ENCODE peak calls at places on chromosome 3, in four cellular contexts. V is K562, O is HepG2, T is GM12878. D is an unnamed sample.
A peak's percentile ranks its signal among the peaks of the same experiment; 100 is the strongest.

GRCh38 chr3:46559030-46559704 is 6.9 kb downstream of the LRRC2 start:
- DNase-seq in V (no peak), O (no peak), T (no peak), D (no peak)

GRCh38 chr3:8663177-8664061 is 18.8 kb upstream of the SSUH2 start:
- DNase-seq in V (peak; percentile 89), O (peak; percentile 95), T (peak; percentile 36), D (peak; percentile 94)

GRCh38 chr3:12400795-12401194 is 83.5 kb upstream of the TSEN2 start:
- DNase-seq in V (no peak), O (no peak), T (no peak), D (no peak)

GRCh38 chr3:127455541-127456450 is 134.7 kb downstream of the TPRA1 start:
- DNase-seq in V (peak; percentile 81), O (peak; percentile 41), T (no peak), D (peak; percentile 97)

GRCh38 chr3:184738982-184739381 is 27.1 kb upstream of the MAGEF1 start:
- DNase-seq in V (no peak), O (no peak), T (no peak), D (no peak)

GRCh38 chr3:48503406-48504050 is 446 bp downstream of the SHISA5 start:
- DNase-seq in V (peak; percentile 42), O (no peak), T (no peak), D (peak; percentile 78)

GRCh38 chr3:173938159-173938558 is 540.6 kb downstream of the NLGN1 start:
- DNase-seq in V (no peak), O (peak; percentile 3), T (no peak), D (no peak)

GRCh38 chr3:88000853-88001252 is 58.0 kb downstream of the CGGBP1 start:
- DNase-seq in V (no peak), O (no peak), T (no peak), D (no peak)

GRCh38 chr3:191901746-191902145 is 440.8 kb downstream of the PYDC2 start:
- DNase-seq in V (no peak), O (no peak), T (no peak), D (no peak)

GRCh38 chr3:13004376-13004775 is 68.9 kb downstream of the IQSEC1 start:
- DNase-seq in V (no peak), O (no peak), T (no peak), D (no peak)

GRCh38 chr3:105860649-105861048 is 8.2 kb downstream of the CBLB start:
- DNase-seq in V (no peak), O (no peak), T (no peak), D (no peak)

GRCh38 chr3:127275287-127275781 is 12.5 kb downstream of the PRR20G start:
- DNase-seq in V (no peak), O (no peak), T (no peak), D (no peak)

GRCh38 chr3:37544869-37545352 is 316.8 kb upstream of the CTDSPL start:
- DNase-seq in V (no peak), O (no peak), T (no peak), D (no peak)

GRCh38 chr3:10760199-10760598 is 55.8 kb upstream of the SLC6A11 start:
- DNase-seq in V (no peak), O (no peak), T (no peak), D (no peak)

GRCh38 chr3:42746455-42747450 is 26.3 kb downstream of the CCDC13 start:
- DNase-seq in V (no peak), O (peak; percentile 54), T (no peak), D (no peak)

GRCh38 chr3:42747581-42747980 is 25.5 kb downstream of the CCDC13 start:
- DNase-seq in V (no peak), O (no peak), T (no peak), D (no peak)

GRCh38 chr3:42743204-42743995 is 29.7 kb downstream of the CCDC13 start:
- DNase-seq in V (no peak), O (no peak), T (no peak), D (no peak)

GRCh38 chr3:42745776-42746454 is 27.1 kb downstream of the CCDC13 start:
- DNase-seq in V (no peak), O (no peak), T (no peak), D (peak; percentile 41)

DNA sequence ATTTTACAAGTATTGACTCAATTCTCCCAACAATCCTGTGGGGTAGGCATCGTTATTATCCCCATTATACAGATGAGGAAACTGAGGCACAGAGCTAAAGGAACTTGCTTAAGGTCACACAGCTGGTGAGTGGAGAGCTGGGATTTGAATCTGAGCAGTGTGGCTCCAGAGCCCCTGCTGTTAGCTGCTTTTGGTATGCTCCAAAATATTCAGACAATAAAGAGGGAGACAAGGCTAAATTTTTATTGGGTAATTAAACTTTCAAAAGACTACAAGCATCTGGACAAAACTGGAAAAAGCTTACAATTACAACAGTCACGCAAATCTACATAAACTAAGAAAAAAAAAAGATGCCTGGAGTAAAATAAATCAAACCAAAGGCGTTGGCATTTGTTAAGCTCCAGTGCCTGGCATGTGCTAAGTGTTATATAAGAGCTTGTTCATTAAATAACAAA is 27.7 kb downstream of the CCDC13 start:
- DNase-seq in V (no peak), O (no peak), T (no peak), D (no peak)
- TF ChIP-seq GABPA in V (no peak), O (no peak), T (no peak), D (no peak)

DNA sequence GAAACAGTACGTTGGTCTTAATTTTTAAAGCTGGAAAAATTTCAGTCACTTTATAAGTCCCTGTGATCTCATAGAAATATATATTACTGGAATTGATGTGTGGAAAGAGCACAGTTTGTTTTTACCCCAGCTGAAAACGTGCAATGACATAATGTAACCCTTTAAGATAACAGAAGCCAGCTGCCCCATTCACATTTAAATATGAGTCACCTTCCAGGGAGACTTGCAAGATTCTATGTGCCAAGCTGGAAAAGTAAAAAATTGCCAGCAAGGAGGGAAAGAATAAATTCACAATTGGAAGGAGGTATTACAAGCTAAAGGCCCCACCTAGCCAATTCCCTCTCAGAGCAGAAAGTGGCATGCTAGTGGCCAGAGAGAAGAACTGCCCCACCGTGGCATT is 50.2 kb downstream of the SAMMSON start:
- DNase-seq in V (no peak), O (no peak), T (no peak), D (no peak)
- TF ChIP-seq HDAC6 in V (no peak), O (no peak), T (no peak), D (no peak)

GRCh38 chr3:58392191-58392590 is 41.4 kb downstream of the PDHB start:
- DNase-seq in V (no peak), O (peak; percentile 11), T (no peak), D (no peak)

GRCh38 chr3:58386966-58387365 is 46.7 kb downstream of the PDHB start:
- DNase-seq in V (no peak), O (no peak), T (no peak), D (no peak)

GRCh38 chr3:58391156-58391865 is 42.3 kb downstream of the PDHB start:
- DNase-seq in V (no peak), O (no peak), T (no peak), D (no peak)

GRCh38 chr3:58387650-58388546 is 45.7 kb downstream of the PDHB start:
- DNase-seq in V (no peak), O (no peak), T (no peak), D (no peak)

GRCh38 chr3:58388550-58389061 is 45.0 kb downstream of the PDHB start:
- DNase-seq in V (no peak), O (peak; percentile 16), T (no peak), D (no peak)
- TF ChIP-seq GABPA in V (no peak), O (no peak), T (no peak), D (no peak)

GRCh38 chr3:152620395-152620794 is 214.5 kb upstream of the P2RY1 start:
- DNase-seq in V (no peak), O (no peak), T (no peak), D (no peak)

GRCh38 chr3:152623286-152623685 is 211.6 kb upstream of the P2RY1 start:
- DNase-seq in V (no peak), O (no peak), T (no peak), D (no peak)

GRCh38 chr3:152622813-152623167 is 212.1 kb upstream of the P2RY1 start:
- DNase-seq in V (no peak), O (no peak), T (no peak), D (no peak)

GRCh38 chr3:152621967-152622812 is 212.7 kb upstream of the P2RY1 start:
- DNase-seq in V (no peak), O (no peak), T (no peak), D (no peak)

GRCh38 chr3:152621006-152621868 is 213.7 kb upstream of the P2RY1 start:
- DNase-seq in V (no peak), O (no peak), T (no peak), D (no peak)
- TF ChIP-seq HDAC6 in V (no peak), O (no peak), T (no peak), D (no peak)

DNA sequence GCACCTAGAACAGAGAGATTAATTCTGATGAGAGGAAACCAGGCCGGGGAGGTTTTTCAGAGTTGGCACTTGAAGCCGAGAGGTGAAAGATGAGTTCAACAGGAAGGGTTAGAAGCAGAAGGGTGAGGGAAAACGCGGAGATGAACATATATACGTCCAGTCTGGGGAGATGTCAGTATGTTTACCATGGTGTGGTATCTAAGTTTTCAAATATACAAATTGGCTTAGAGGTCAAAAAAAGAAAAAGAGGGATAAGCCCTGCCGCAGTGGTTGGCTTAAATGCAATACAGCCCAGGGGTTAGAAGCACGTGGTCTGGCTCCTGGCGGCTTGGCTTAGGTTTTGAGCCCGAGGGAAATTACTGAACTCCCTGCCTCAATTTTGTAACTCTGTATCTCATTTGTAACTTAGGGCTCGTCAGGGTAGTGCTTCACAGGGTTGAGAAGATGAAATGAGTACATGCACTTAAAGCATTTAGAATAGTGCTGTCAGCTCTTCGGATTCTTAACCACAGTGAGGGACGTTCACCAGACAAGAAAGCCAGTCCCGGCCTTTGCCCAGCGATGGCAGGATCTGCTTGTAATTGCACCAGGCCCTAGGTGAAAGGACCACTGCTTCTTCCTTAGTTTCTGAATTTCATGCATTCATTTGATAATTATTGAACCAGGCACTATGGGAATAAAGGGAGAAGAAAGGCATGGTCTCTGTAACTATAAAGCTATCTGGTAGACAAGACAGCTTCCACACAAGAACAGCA is 6.4 kb downstream of the HES1 start:
- DNase-seq in V (no peak), O (no peak), T (no peak), D (no peak)
- TF ChIP-seq GABPA in V (no peak), O (no peak), T (no peak), D (no peak)

GRCh38 chr3:110568246-110568645 is 503.4 kb upstream of the NECTIN3 start:
- DNase-seq in V (no peak), O (no peak), T (no peak), D (no peak)
- TF ChIP-seq HDAC6 in V (no peak), O (no peak), T (no peak), D (no peak)

GRCh38 chr3:146498002-146498736 is 28.8 kb upstream of the PLSCR2 start:
- DNase-seq in V (no peak), O (no peak), T (no peak), D (no peak)
- TF ChIP-seq GABPA in V (no peak), O (no peak), T (no peak), D (no peak)

DNA sequence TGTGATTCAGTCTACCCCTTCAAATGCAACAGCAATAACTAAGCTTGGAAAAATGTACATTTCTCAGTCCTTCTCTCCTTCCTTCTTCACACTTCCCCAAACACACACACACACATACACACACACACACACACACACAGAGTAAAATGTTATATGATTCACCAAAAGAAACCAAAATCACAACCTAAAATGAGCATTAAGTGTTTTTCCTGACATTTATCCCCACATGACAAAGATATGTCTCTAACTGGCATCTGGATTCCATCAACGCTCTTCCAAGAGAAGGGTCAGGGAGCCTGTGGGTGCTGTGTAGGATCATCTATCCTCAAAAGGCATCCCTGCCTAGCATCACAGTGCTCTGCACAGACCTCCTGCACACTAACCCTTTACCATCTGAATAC is 21.0 kb downstream of the PDZRN3 start:
- DNase-seq in V (no peak), O (no peak), T (no peak), D (no peak)
- TF ChIP-seq HDAC6 in V (no peak), O (no peak), T (no peak), D (no peak)